ENCODE peak calls at places on chromosomes 12 and 14, in ten cellular contexts. U is coronary artery; G is bronchial epithelial cell; V is fibroblast of pulmonary artery; A is Caco-2; W is hepatocyte; S is CD8-positive, alpha-beta T cell; D is A549; P is fibroblast of lung; B is endodermal cell. N is an unnamed sample.

GRCh38 chr12:46373303-46374182 is 970 bp upstream of the SLC38A2 start:
- DNase-seq in P (peak; percentile 62), A (peak; percentile 72), D (no peak), U (peak; percentile 85), W (peak; percentile 72), S (peak; percentile 3), V (peak; percentile 65), B (peak; percentile 93), G (no peak), N (no peak)

GRCh38 chr12:16323010-16323409 is 24.4 kb upstream of the MGST1 start:
- DNase-seq in B (no peak), D (no peak), P (peak; percentile 67), S (no peak), V (no peak), G (peak; percentile 40), U (no peak), W (no peak), A (no peak), N (peak; percentile 49)

GRCh38 chr12:52585001-52585400 is 11.4 kb upstream of the KRT74 start:
- DNase-seq in W (no peak), V (no peak), S (no peak), G (no peak), U (no peak), B (peak; percentile 38), P (no peak), A (no peak), D (no peak), N (no peak)

GRCh38 chr12:83158613-83159207 is 472.0 kb downstream of the TMTC2 start:
- DNase-seq in P (no peak), W (no peak), U (no peak), D (no peak), V (no peak), G (no peak), A (no peak), B (no peak), S (no peak), N (peak; percentile 3)

GRCh38 chr14:88411039-88411438 is 25.6 kb downstream of the SPATA7 start:
- DNase-seq in D (no peak), G (no peak), B (peak; percentile 61), U (no peak), A (no peak), V (no peak), W (no peak), P (no peak), S (no peak), N (no peak)

GRCh38 chr12:105315130-105315529 is 15.4 kb upstream of the C12orf75 start:
- DNase-seq in B (no peak), W (no peak), V (no peak), S (no peak), U (no peak), P (no peak), D (no peak), A (no peak), G (no peak), N (no peak)

GRCh38 chr14:54173782-54174181 is 217.2 kb upstream of the BMP4 start:
- DNase-seq in V (no peak), D (no peak), U (no peak), W (peak; percentile 7), P (peak; percentile 54), G (peak; percentile 7), B (no peak), A (no peak), S (no peak), N (peak; percentile 53)

GRCh38 chr12:116529048-116529447 is 30.1 kb upstream of the MAP1LC3B2 start:
- DNase-seq in G (no peak), P (peak; percentile 91), W (peak; percentile 18), V (no peak), U (no peak), S (no peak), D (peak; percentile 96), B (no peak), A (peak; percentile 54), N (peak; percentile 90)

GRCh38 chr12:52074006-52074405 is 4.2 kb downstream of the ATG101 start:
- DNase-seq in S (no peak), P (no peak), W (no peak), G (no peak), A (no peak), U (no peak), V (peak; percentile 49), D (no peak), B (no peak), N (peak; percentile 81)

GRCh38 chr14:78164226-78164853 is 5.8 kb upstream of the NRXN3 start:
- DNase-seq in D (peak; percentile 48), G (peak; percentile 42), A (peak; percentile 59), S (no peak), V (no peak), P (no peak), B (peak; percentile 94), U (no peak), W (peak; percentile 58), N (no peak)

GRCh38 chr12:124379938-124380754 is 85.3 kb downstream of the RFLNA start:
- DNase-seq in A (no peak), G (peak; percentile 74), W (peak; percentile 73), D (peak; percentile 85), S (no peak), U (peak; percentile 98), B (no peak), V (peak; percentile 92), P (peak; percentile 94), N (peak; percentile 89)

GRCh38 chr12:10184261-10184843 is 5.5 kb downstream of the TMEM52B start:
- DNase-seq in B (no peak), A (peak; percentile 31), S (no peak), D (no peak), U (no peak), G (peak; percentile 51), W (peak; percentile 17), P (peak; percentile 17), V (peak; percentile 56), N (peak; percentile 91)

GRCh38 chr12:5748027-5748426 is 197.0 kb downstream of the ANO2 start:
- DNase-seq in B (peak; percentile 38), V (no peak), S (no peak), U (no peak), W (no peak), G (no peak), A (no peak), D (no peak), P (no peak), N (no peak)

GRCh38 chr14:97459180-97459579 is 662.0 kb downstream of the VRK1 start:
- DNase-seq in S (no peak), W (no peak), B (no peak), G (no peak), D (no peak), V (no peak), P (no peak), A (no peak), U (no peak), N (no peak)

GRCh38 chr14:50677527-50678063 is 9.5 kb upstream of the SAV1 start:
- DNase-seq in D (peak; percentile 14), P (peak; percentile 78), V (peak; percentile 76), U (no peak), W (no peak), S (no peak), A (no peak), B (no peak), G (peak; percentile 90), N (peak; percentile 64)

GRCh38 chr12:98698603-98699463 is 53.7 kb downstream of the APAF1 start:
- DNase-seq in W (no peak), G (peak; percentile 63), S (no peak), U (no peak), P (peak; percentile 55), A (peak; percentile 54), V (peak; percentile 80), D (peak; percentile 84), B (peak; percentile 47), N (peak; percentile 72)

GRCh38 chr14:100570726-100571454 is 16.3 kb downstream of the BEGAIN start:
- DNase-seq in G (no peak), W (no peak), B (no peak), A (no peak), U (no peak), S (no peak), D (no peak), V (no peak), P (no peak), N (no peak)
- TF ChIP-seq CTCF in G (no peak), W (no peak), B (no peak), A (no peak), U (no peak), S (no peak), D (no peak), V (no peak), P (no peak), N (no peak)

DNA sequence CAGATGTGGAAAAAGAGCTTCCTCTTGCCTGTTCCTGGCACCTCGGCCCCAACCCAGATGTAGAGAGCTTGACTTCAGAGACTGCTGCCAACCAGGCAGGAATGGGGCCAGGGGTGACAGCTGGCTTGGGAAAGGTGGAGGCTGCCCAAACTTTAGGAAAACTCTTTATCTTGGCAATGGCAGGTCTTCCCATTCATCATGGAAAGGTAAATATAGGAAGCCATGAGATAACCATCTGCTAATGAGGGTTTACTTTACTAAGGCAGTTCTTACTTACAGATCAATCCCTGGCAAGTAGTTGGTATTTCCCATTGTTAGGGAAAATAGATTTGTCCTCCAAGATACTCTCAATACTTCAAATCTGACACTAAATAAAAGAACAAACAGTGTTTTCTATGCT is 143.1 kb upstream of the NUDT4 start:
- DNase-seq in W (no peak), A (no peak), V (no peak), U (no peak), P (no peak), B (no peak), G (no peak), S (no peak), D (no peak), N (peak; percentile 5)
- H3K4me3 ChIP-seq in W (no peak overlapping the region), A (no peak overlapping the region), V (no peak overlapping the region), U (no peak overlapping the region), P (no peak overlapping the region), B (no peak overlapping the region), G (no peak overlapping the region), S (no peak overlapping the region), D (no peak overlapping the region), N (no peak overlapping the region)

GRCh38 chr14:64465856-64466554 is 706 bp downstream of the AKAP5 start:
- DNase-seq in U (no peak), B (peak; percentile 84), A (peak; percentile 58), W (peak; percentile 67), S (no peak), D (peak; percentile 31), V (peak; percentile 52), G (peak; percentile 26), P (peak; percentile 73), N (peak; percentile 48)
- TF ChIP-seq CTCF in U (no peak), B (peak; percentile 66), A (no peak), W (peak; percentile 30), S (no peak), D (no peak), V (peak; percentile 37), G (no peak), P (peak; percentile 16), N (peak; percentile 57)

DNA sequence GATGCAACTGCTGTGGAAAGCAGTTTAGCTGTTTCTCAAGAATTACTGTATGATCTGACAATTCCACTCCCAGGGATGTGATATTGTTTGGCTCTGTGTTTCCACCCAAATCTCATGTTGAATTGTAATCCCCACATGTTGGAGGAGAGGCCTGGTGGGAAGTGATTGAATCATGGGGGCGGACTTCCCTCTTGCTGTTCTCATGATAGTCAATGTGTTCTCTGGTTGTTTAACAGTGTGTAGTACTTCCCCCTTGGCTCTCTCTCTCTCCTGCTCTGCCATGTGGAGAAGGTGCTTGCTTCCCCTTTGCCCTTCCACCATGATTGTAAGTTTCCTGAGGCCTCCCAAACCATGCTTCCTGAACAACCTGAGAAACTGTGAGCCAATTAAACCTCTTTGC is 93.4 kb upstream of the CPM start:
- DNase-seq in S (no peak), U (no peak), A (no peak), P (no peak), B (no peak), W (no peak), G (no peak), D (no peak), V (peak; percentile 10), N (no peak)
- H3K4me3 ChIP-seq in S (no peak overlapping the region), U (no peak overlapping the region), A (no peak overlapping the region), P (no peak overlapping the region), B (no peak overlapping the region), W (no peak overlapping the region), G (no peak overlapping the region), D (no peak overlapping the region), V (no peak overlapping the region), N (no peak overlapping the region)